ENCODE peak calls at places on chromosomes 3 and 15, in nine cellular contexts. A, Z, H, T, K, C, L, G and J are unnamed samples.

GRCh38 chr15:80565988-80566387 is 129.1 kb upstream of the ABHD17C start:
- DNase-seq in T (no peak), K (no peak), H (no peak), L (no peak), G (no peak), A (no peak), Z (no peak), C (no peak), J (no peak)

GRCh38 chr15:73922186-73923151 is 3.8 kb upstream of the LOXL1 start:
- DNase-seq in Z (no peak), G (peak; percentile 88), T (peak; percentile 85), L (peak; percentile 70), H (no peak), C (no peak), A (no peak), K (no peak), J (no peak)

GRCh38 chr3:179027326-179027900 is 44.2 kb downstream of the ZMAT3 start:
- DNase-seq in G (peak; percentile 64), T (peak; percentile 57), H (no peak), K (no peak), Z (no peak), A (no peak), L (peak; percentile 61), C (no peak), J (no peak)

GRCh38 chr15:99592135-99592845 is 26.5 kb downstream of the MEF2A start:
- DNase-seq in Z (no peak), A (no peak), K (no peak), T (peak; percentile 51), L (peak; percentile 88), H (no peak), G (peak; percentile 55), C (no peak), J (no peak)

GRCh38 chr3:150315711-150316110 is 92.4 kb upstream of the TSC22D2 start:
- DNase-seq in Z (no peak), H (no peak), G (no peak), K (no peak), L (no peak), T (no peak), A (no peak), C (no peak), J (no peak)

GRCh38 chr3:53674582-53674981 is 171.6 kb downstream of the CHDH start:
- DNase-seq in G (no peak), C (no peak), Z (peak; percentile 70), T (no peak), A (no peak), H (no peak), K (no peak), L (no peak), J (no peak)

GRCh38 chr15:66906660-66907059 is 158.7 kb upstream of the SMAD3 start:
- DNase-seq in G (no peak), H (no peak), K (no peak), L (no peak), Z (no peak), C (no peak), A (no peak), T (no peak), J (no peak)

GRCh38 chr3:112134335-112135124 is 1.5 kb upstream of the GCSAM start:
- DNase-seq in K (peak; percentile 8), C (no peak), A (no peak), T (peak; percentile 51), H (no peak), L (no peak), Z (no peak), G (peak; percentile 30), J (no peak)

GRCh38 chr3:184676927-184677326 is 34.9 kb downstream of the MAGEF1 start:
- DNase-seq in G (no peak), A (no peak), C (no peak), T (no peak), Z (no peak), H (no peak), L (no peak), K (no peak), J (no peak)

GRCh38 chr15:71471347-71471746 is 339.0 kb upstream of the NR2E3 start:
- DNase-seq in K (no peak), C (no peak), Z (no peak), T (no peak), L (peak; percentile 6), G (no peak), H (no peak), A (no peak), J (peak; percentile 8)

GRCh38 chr15:91881551-91882297 is 28.2 kb downstream of the SLCO3A1 start:
- DNase-seq in L (no peak), C (no peak), A (no peak), Z (no peak), T (no peak), G (no peak), K (no peak), H (no peak), J (no peak)

GRCh38 chr15:43274136-43274535 is 7.4 kb upstream of the TGM5 start:
- DNase-seq in L (no peak), K (no peak), G (no peak), T (no peak), C (no peak), H (no peak), Z (no peak), A (no peak), J (no peak)

GRCh38 chr3:159800434-159801121 is 188.1 kb upstream of the IL12A start:
- DNase-seq in T (no peak), L (no peak), H (no peak), C (no peak), Z (no peak), A (no peak), G (no peak), K (no peak), J (no peak)

GRCh38 chr3:140953028-140953960 is 11.7 kb downstream of the SLC25A36 start:
- DNase-seq in T (peak; percentile 49), G (peak; percentile 59), A (no peak), L (peak; percentile 81), Z (no peak), C (no peak), H (no peak), K (peak; percentile 29), J (no peak)

GRCh38 chr15:68818088-68818670 is 2.5 kb downstream of the ANP32A start:
- DNase-seq in H (peak; percentile 75), A (peak; percentile 54), T (peak; percentile 49), K (no peak), C (peak; percentile 73), G (peak; percentile 73), Z (no peak), L (peak; percentile 54), J (peak; percentile 81)

GRCh38 chr15:50685976-50686467 is 575 bp downstream of the TRPM7 start:
- DNase-seq in T (peak; percentile 56), L (peak; percentile 47), G (peak; percentile 49), K (no peak), Z (no peak), H (peak; percentile 65), A (peak; percentile 50), C (peak; percentile 55), J (peak; percentile 71)

GRCh38 chr3:154274345-154274744 is 49.9 kb downstream of the DHX36 start:
- DNase-seq in T (no peak), C (no peak), A (no peak), H (no peak), L (no peak), K (no peak), G (no peak), Z (no peak), J (no peak)

GRCh38 chr3:36172699-36173098 is 207.6 kb upstream of the STAC start:
- DNase-seq in H (no peak), T (no peak), G (no peak), L (no peak), K (no peak), C (no peak), A (no peak), Z (no peak), J (no peak)

GRCh38 chr15:73838795-73839565 is 34.4 kb upstream of the TBC1D21 start:
- DNase-seq in K (no peak), Z (no peak), L (no peak), G (peak; percentile 13), A (peak; percentile 97), T (no peak), C (no peak), H (no peak), J (peak; percentile 20)

GRCh38 chr3:194610690-194611089 is 22.5 kb downstream of the TMEM44 start:
- DNase-seq in G (no peak), C (no peak), L (no peak), A (no peak), Z (no peak), T (no peak), K (no peak), H (no peak), J (no peak)

GRCh38 chr3:194606163-194606562 is 27.1 kb downstream of the TMEM44 start:
- DNase-seq in K (no peak), C (no peak), Z (no peak), G (no peak), A (no peak), H (no peak), T (no peak), L (no peak), J (no peak)

GRCh38 chr3:194606941-194607340 is 26.3 kb downstream of the TMEM44 start:
- DNase-seq in L (peak; percentile 13), C (no peak), T (no peak), H (no peak), Z (no peak), K (no peak), A (no peak), G (no peak), J (no peak)

GRCh38 chr3:194608981-194609380 is 24.2 kb downstream of the TMEM44 start:
- DNase-seq in L (no peak), K (no peak), G (no peak), T (no peak), Z (no peak), A (no peak), H (no peak), C (no peak), J (no peak)

GRCh38 chr3:194607592-194608386 is 25.4 kb downstream of the TMEM44 start:
- DNase-seq in K (no peak), C (no peak), A (no peak), H (no peak), T (no peak), Z (no peak), G (no peak), L (no peak), J (no peak)
- TF ChIP-seq CTCF in K (no peak), C (no peak), A (no peak), H (no peak), T (no peak), Z (no peak), G (no peak), L (no peak), J (peak; percentile 14)

GRCh38 chr3:142211034-142211433 is 14.4 kb downstream of the GK5 start:
- DNase-seq in H (no peak), T (no peak), A (no peak), Z (no peak), K (no peak), L (no peak), C (peak; percentile 22), G (peak; percentile 24), J (no peak)
- TF ChIP-seq CTCF in H (no peak), T (peak; percentile 15), A (no peak), Z (no peak), K (no peak), L (peak; percentile 12), C (no peak), G (no peak), J (no peak)

GRCh38 chr3:101131767-101132166 is 138.5 kb upstream of the ABI3BP start:
- DNase-seq in Z (no peak), G (no peak), K (no peak), L (no peak), C (no peak), T (no peak), A (no peak), H (no peak), J (no peak)
- TF ChIP-seq CTCF in Z (no peak), G (no peak), K (no peak), L (no peak), C (no peak), T (no peak), A (no peak), H (no peak), J (no peak)

GRCh38 chr3:133865136-133865855 is 30.4 kb downstream of the RAB6B start:
- DNase-seq in Z (no peak), H (no peak), K (no peak), A (no peak), L (no peak), T (no peak), C (no peak), G (no peak), J (no peak)
- TF ChIP-seq CTCF in Z (no peak), H (no peak), K (no peak), A (no peak), L (no peak), T (no peak), C (no peak), G (no peak), J (no peak)